ENCODE peak calls at places on chromosomes 3 and 15, in five cellular contexts. Q, X, O, I and E are unnamed samples.

GRCh38 chr15:101277038-101277822 is at the start of gene SELENOS:
- DNase-seq in Q (peak; percentile 84), X (peak; percentile 77), O (no peak), I (peak; percentile 97), E (peak; percentile 92)

GRCh38 chr15:74627766-74628165 is 12.1 kb downstream of the CLK3 start:
- DNase-seq in Q (no peak), X (no peak), O (no peak), I (no peak), E (no peak)

GRCh38 chr3:177646749-177647148 is 449.5 kb upstream of the TBL1XR1 start:
- DNase-seq in Q (no peak), X (no peak), O (no peak), I (no peak), E (no peak)

GRCh38 chr3:150451329-150452084 is 43.4 kb downstream of the TSC22D2 start:
- DNase-seq in Q (no peak), X (no peak), O (no peak), I (no peak), E (peak; percentile 33)

GRCh38 chr3:18308096-18308495 is 117.0 kb downstream of the SATB1 start:
- DNase-seq in Q (no peak), X (no peak), O (no peak), I (no peak), E (no peak)

GRCh38 chr15:67097893-67098740 is 32.7 kb downstream of the SMAD3 start:
- DNase-seq in Q (peak; percentile 52), X (no peak), O (no peak), I (no peak), E (peak; percentile 72)

GRCh38 chr15:55526559-55527036 is 18.6 kb upstream of the DNAAF4 start:
- DNase-seq in Q (peak; percentile 71), X (peak; percentile 63), O (no peak), I (peak; percentile 51), E (peak; percentile 48)

GRCh38 chr3:57161915-57162314 is 3.2 kb downstream of the IL17RD start:
- DNase-seq in Q (no peak), X (no peak), O (no peak), I (no peak), E (no peak)

GRCh38 chr15:84645496-84645895 is 8.6 kb downstream of the WDR73 start:
- DNase-seq in Q (no peak), X (no peak), O (no peak), I (no peak), E (no peak)

GRCh38 chr3:155411500-155412223 is 118.2 kb upstream of the STRIT1 start:
- DNase-seq in Q (no peak), X (peak; percentile 24), O (no peak), I (no peak), E (no peak)

GRCh38 chr15:36449662-36450145 is 129.7 kb upstream of the CDIN1 start:
- DNase-seq in Q (peak; percentile 35), X (no peak), O (no peak), I (no peak), E (peak; percentile 13)

GRCh38 chr15:66494262-66494661 is 3.3 kb downstream of the SNAPC5 start:
- DNase-seq in Q (no peak), X (no peak), O (no peak), I (no peak), E (no peak)

GRCh38 chr15:29162411-29162810 is 107.2 kb downstream of the NSMCE3 start:
- DNase-seq in Q (no peak), X (no peak), O (no peak), I (no peak), E (no peak)

GRCh38 chr15:89498574-89498906 is 2.2 kb upstream of the RHCG start:
- DNase-seq in Q (no peak), X (no peak), O (no peak), I (no peak), E (no peak)
- TF ChIP-seq MXI1 in Q (no peak), X (no peak), O (no peak), I (no peak), E (no peak)

GRCh38 chr3:12681089-12681488 is 17.2 kb upstream of the RAF1 start:
- DNase-seq in Q (no peak), X (no peak), O (no peak), I (no peak), E (no peak)

GRCh38 chr3:12681586-12682371 is 17.9 kb upstream of the RAF1 start:
- DNase-seq in Q (peak; percentile 78), X (no peak), O (no peak), I (no peak), E (no peak)

GRCh38 chr3:12675115-12675810 is 11.3 kb upstream of the RAF1 start:
- DNase-seq in Q (no peak), X (no peak), O (no peak), I (no peak), E (no peak)

GRCh38 chr3:12677616-12678015 is 13.7 kb upstream of the RAF1 start:
- DNase-seq in Q (no peak), X (no peak), O (no peak), I (no peak), E (no peak)

DNA sequence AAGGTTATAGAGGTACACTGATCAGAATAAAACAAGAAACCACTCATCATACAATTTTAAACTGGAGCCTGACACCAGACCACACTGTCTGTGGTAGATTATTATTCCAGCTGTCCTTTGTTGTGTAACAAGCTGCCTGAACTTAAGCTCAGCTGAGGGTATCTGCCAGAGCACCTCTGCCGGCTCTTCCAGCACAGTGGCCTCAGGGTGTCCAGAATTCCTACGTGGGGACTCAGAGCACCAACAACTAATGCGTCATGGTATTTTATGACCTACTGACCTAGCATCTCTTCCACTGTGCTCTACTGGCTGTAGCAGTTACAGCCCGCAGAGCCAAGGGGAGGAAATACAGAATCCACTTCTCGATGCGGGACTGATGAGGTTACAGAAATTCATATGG is 15.6 kb upstream of the RAF1 start:
- DNase-seq in Q (peak; percentile 94), X (peak; percentile 38), O (no peak), I (peak; percentile 70), E (no peak)
- TF ChIP-seq MXI1 in Q (no peak), X (no peak), O (no peak), I (no peak), E (no peak)

GRCh38 chr3:152421162-152421561 is 152.4 kb downstream of the MBNL1 start:
- DNase-seq in Q (no peak), X (no peak), O (no peak), I (no peak), E (no peak)

GRCh38 chr3:152417181-152417580 is 148.5 kb downstream of the MBNL1 start:
- DNase-seq in Q (peak; percentile 46), X (no peak), O (no peak), I (no peak), E (no peak)

DNA sequence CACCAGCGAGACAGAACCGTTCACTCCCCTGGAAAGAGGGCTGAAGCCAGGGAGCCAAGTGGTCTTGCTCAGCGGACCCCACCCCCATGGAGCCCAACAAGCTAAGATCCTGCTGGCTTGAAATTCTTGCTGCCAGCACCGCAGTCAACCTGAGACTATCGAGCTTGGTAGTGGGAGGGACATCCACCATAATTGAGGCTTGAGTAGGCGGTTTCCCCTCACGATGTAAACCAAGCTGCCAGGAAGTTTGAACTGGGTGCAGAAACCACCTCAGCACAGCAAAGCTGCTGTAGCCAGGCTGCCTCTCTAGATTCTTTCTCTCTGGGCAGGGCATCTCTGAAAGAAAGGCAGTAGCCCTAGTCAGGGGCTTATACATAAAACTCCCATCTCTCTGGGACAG is 151.0 kb downstream of the MBNL1 start:
- DNase-seq in Q (no peak), X (no peak), O (no peak), I (no peak), E (no peak)
- TF ChIP-seq MXI1 in Q (no peak), X (no peak), O (no peak), I (no peak), E (no peak)

DNA sequence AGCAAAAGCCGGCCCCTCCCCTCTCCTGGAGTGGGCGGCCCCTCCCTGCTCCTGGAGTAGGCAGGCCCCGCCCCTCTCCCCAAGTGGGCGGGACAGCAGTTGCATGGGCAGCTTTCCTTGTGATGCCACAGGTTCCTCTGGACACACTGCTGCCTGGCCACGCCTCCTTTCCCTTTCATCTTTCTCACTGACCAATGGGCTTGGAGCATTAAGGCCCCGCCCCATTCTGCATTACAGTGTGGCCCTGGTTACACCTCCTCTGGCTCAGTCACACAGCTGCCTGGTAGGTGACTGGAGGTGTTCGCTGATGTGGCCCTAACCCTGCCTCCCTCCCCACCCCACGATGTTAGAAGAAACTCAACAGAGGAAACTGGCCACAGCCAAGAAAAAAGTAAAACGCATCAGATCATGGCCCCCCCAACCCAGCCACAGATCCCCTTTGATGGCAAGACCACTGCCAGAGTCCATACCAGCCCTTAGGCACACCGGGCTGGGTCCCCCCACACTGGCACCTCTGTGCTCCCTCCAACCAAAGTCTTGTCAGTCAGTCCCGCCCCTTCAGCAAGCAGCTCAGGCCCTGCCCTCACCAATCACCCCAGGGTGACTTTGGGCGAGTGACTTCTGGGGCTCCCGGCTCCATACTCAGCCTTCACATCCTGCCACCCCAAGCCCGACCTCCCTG is 84.3 kb downstream of the ADAMTS7 start:
- DNase-seq in Q (no peak), X (peak; percentile 28), O (no peak), I (peak; percentile 55), E (peak; percentile 89)
- TF ChIP-seq MXI1 in Q (no peak), X (no peak), O (no peak), I (no peak), E (no peak)

DNA sequence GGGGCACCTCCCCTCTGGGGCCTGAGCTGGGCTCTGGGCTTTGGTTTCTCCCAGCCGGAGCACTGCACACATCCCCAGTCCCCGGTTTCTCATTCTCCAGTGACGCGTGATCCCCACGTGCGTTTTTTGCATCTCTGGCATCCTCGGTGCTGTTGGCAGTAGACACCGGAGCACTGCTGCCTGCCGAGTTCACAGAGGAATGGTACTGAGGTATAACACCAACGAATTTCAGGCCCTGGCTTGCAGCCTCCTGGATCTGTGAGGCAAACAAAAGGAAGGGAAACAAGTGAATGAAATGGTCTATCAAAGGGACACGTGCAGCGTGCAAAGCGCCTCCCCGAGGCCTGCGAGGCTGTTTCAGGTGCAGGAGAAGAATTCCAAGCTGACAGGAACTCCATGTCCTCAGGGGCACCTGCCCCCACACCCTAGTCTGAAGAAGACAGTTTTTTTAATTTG is 112.9 kb downstream of the OXNAD1 start:
- DNase-seq in Q (no peak), X (no peak), O (no peak), I (no peak), E (no peak)
- TF ChIP-seq MXI1 in Q (no peak), X (no peak), O (no peak), I (no peak), E (no peak)